ENCODE peak calls at places on chromosomes 13 and 19, in eight cellular contexts. N is ovary, W is AG04450, J is dorsolateral prefrontal cortex, T is left lung, X is stomach, H is lower leg skin, K is breast epithelium. A is an unnamed sample.

GRCh38 chr19:31418055-31418454 is 68.8 kb upstream of the TSHZ3 start:
- DNase-seq in T (no peak), X (no peak), H (no peak), N (no peak), J (no peak), K (no peak), W (no peak), A (no peak)

GRCh38 chr19:12649941-12650340 is 16.6 kb downstream of the MAN2B1 start:
- DNase-seq in H (no peak), W (no peak), N (no peak), K (no peak), J (no peak), X (no peak), T (peak; percentile 51), A (no peak)

GRCh38 chr13:37303610-37304009 is 198.1 kb upstream of the CSNK1A1L start:
- DNase-seq in H (no peak), T (no peak), W (no peak), K (no peak), N (no peak), J (no peak), X (no peak), A (no peak)

GRCh38 chr13:27533155-27533643 is 82.8 kb upstream of the MTIF3 start:
- DNase-seq in K (peak; percentile 52), H (peak; percentile 95), T (peak; percentile 97), X (peak; percentile 92), W (peak; percentile 41), J (peak; percentile 73), N (peak; percentile 83), A (peak; percentile 37)

GRCh38 chr13:40672310-40673060 is 6.0 kb upstream of the FOXO1 start:
- DNase-seq in X (no peak), K (no peak), J (no peak), N (no peak), H (no peak), T (no peak), W (peak; percentile 15), A (no peak)

GRCh38 chr19:7888145-7888825 is at the start of gene LRRC8E:
- DNase-seq in H (peak; percentile 91), K (no peak), T (peak; percentile 94), N (peak; percentile 17), J (no peak), W (no peak), X (peak; percentile 79), A (no peak)

GRCh38 chr19:33214621-33215020 is 11.0 kb downstream of the SLC7A10 start:
- DNase-seq in T (peak; percentile 0), J (no peak), K (no peak), N (no peak), H (no peak), X (no peak), W (no peak), A (no peak)

GRCh38 chr19:18464646-18465045 is 26.7 kb upstream of the ISYNA1 start:
- DNase-seq in X (peak; percentile 80), T (peak; percentile 52), H (peak; percentile 96), J (peak; percentile 93), K (peak; percentile 77), W (peak; percentile 85), N (peak; percentile 84), A (no peak)

GRCh38 chr19:47402504-47402903 is 16.8 kb downstream of the MEIS3 start:
- DNase-seq in K (no peak), T (peak; percentile 29), J (no peak), W (no peak), X (no peak), N (no peak), H (no peak), A (no peak)

GRCh38 chr13:103246581-103247200 is 180.5 kb upstream of the SLC10A2 start:
- DNase-seq in H (no peak), X (no peak), J (no peak), K (no peak), N (no peak), T (no peak), W (no peak), A (no peak)

GRCh38 chr13:103238441-103238840 is 172.2 kb upstream of the SLC10A2 start:
- DNase-seq in N (no peak), T (no peak), W (no peak), H (no peak), K (no peak), J (no peak), X (no peak), A (no peak)

DNA sequence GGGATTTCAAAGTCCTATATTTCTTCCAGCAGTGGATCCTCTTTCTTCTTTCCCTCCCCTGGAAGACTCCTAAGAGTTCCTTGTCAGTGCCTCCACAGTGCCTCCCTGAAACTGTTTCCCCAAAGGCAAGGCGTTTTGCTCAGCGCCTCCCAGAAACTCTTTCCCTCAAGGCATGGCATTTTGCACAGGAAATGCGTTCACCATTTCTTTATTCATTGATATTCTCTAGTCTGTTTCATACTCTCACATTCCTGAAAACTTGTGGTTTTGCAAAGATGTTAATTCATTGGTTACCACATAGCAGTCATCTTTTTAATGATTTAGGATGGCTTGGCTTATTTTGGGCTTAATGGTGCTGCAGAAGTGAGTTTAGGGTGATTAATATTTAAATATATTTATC is 177.3 kb upstream of the SLC10A2 start:
- DNase-seq in J (no peak), K (no peak), N (no peak), T (no peak), W (no peak), H (no peak), X (no peak), A (no peak)
- H3K4me3 ChIP-seq in J (no peak overlapping the region), K (no peak overlapping the region), N (no peak overlapping the region), T (no peak overlapping the region), W (no peak overlapping the region), H (no peak overlapping the region), X (no peak overlapping the region), A (no peak overlapping the region)

GRCh38 chr13:108903613-108904012 is 274.2 kb downstream of the MYO16 start:
- DNase-seq in X (no peak), T (no peak), W (no peak), N (no peak), H (no peak), K (no peak), J (no peak), A (no peak)

GRCh38 chr13:108895220-108895704 is 265.9 kb downstream of the MYO16 start:
- DNase-seq in T (no peak), J (no peak), H (no peak), K (no peak), W (no peak), N (no peak), X (no peak), A (no peak)

GRCh38 chr13:108902557-108903155 is 273.2 kb downstream of the MYO16 start:
- DNase-seq in K (no peak), X (no peak), W (no peak), H (no peak), T (no peak), J (no peak), N (no peak), A (no peak)

DNA sequence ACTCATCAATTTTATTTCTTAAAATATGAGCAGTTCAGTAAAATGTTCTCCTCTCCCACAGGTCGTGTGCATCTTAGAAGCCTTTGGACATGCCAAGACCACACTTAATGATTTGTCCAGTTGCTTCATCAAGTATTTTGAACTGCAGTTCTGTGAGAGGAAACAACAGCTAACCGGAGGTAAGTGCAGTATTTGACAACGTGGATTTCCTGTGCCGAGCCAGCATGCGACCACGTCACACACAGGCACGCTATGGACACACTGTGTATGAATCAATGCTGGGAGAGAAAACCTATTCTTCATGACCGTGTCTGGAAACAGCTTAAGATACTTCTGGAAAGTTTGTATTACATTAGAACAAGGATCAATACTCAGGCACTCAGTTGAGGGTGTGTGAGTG is 268.5 kb downstream of the MYO16 start:
- DNase-seq in T (no peak), J (no peak), W (no peak), N (no peak), X (no peak), H (no peak), K (no peak), A (no peak)
- H3K4me3 ChIP-seq in T (no peak overlapping the region), J (no peak overlapping the region), W (no peak overlapping the region), N (no peak overlapping the region), X (no peak overlapping the region), H (no peak overlapping the region), K (no peak overlapping the region), A (no peak overlapping the region)

GRCh38 chr13:24323036-24323738 is 13.8 kb downstream of the C1QTNF9 start:
- DNase-seq in T (no peak), J (no peak), X (no peak), N (no peak), K (no peak), H (no peak), W (no peak), A (no peak)

GRCh38 chr13:24323739-24324075 is 14.3 kb downstream of the C1QTNF9 start:
- DNase-seq in H (no peak), N (no peak), T (no peak), W (no peak), K (no peak), X (no peak), J (no peak), A (no peak)

GRCh38 chr13:24328145-24328544 is 18.8 kb downstream of the C1QTNF9 start:
- DNase-seq in J (no peak), N (no peak), H (no peak), T (no peak), W (no peak), K (no peak), X (no peak), A (no peak)
- H3K4me3 ChIP-seq in J (peak overlapping the region; percentile 52), N (no peak overlapping the region), H (no peak overlapping the region), T (no peak overlapping the region), W (peak overlapping the region; percentile 32), K (no peak overlapping the region), X (peak overlapping the region; percentile 24), A (no peak overlapping the region)

DNA sequence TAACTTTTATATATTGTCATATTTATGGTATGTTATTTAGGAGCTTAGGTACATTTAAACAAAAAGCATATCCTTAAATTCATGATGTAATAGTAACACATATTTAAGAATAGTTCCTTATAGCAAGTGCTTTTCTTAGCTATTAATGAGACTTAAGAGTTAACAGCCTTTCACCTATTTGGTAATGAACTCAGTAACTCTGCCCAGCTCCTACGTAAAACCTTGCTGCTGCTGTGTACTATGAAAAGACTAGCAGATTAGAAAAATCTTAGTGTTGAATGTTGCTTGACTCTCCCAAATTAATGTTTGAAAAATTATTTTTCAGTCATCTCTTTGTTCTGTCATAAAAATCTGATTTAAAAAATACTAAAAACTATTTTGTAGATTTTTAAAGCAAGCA is 6.9 kb downstream of the GPR180 start:
- DNase-seq in X (no peak), H (no peak), N (no peak), W (no peak), J (no peak), T (no peak), K (no peak), A (no peak)
- H3K4me3 ChIP-seq in X (no peak overlapping the region), H (no peak overlapping the region), N (no peak overlapping the region), W (no peak overlapping the region), J (peak overlapping the region; percentile 45), T (no peak overlapping the region), K (no peak overlapping the region), A (no peak overlapping the region)

DNA sequence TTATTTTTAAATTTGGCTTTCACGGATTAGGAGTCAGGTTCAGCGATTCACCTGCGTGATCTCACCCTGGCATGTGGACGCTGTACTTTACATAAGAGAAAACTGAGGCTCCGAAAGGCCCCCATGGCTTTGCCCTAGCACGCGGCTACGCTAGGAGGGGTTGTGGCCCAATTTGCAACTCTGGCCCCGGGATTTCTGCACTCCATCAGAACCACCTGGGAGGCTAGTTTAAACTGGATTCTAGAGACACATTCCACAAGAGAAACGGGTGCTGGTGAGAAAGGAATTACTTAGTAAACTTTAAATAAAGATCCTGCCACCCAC is 6.2 kb downstream of the BCL3 start:
- DNase-seq in X (no peak), K (no peak), N (peak; percentile 47), H (no peak), J (no peak), W (no peak), T (no peak), A (no peak)
- H3K4me3 ChIP-seq in X (peak overlapping the region; percentile 56), K (peak overlapping the region; percentile 72), N (peak overlapping the region; percentile 32), H (no peak overlapping the region), J (peak overlapping the region; percentile 54), W (peak overlapping the region; percentile 59), T (no peak overlapping the region), A (peak overlapping the region; percentile 56)

GRCh38 chr19:41311072-41311471 is 1.1 kb downstream of the CCDC97 start:
- DNase-seq in K (no peak), W (no peak), N (no peak), J (no peak), H (no peak), T (no peak), X (no peak), A (no peak)
- H3K4me3 ChIP-seq in K (peak overlapping the region; percentile 94), W (peak overlapping the region; percentile 93), N (peak overlapping the region; percentile 83), J (peak overlapping the region; percentile 76), H (no peak overlapping the region), T (peak overlapping the region; percentile 63), X (peak overlapping the region; percentile 63), A (peak overlapping the region; percentile 80)